ENCODE peak calls at places on chromosomes 2 and 18, in four cellular contexts. I is GM12878, C is HepG2, W is K562. M is an unnamed sample.
A peak's percentile ranks its signal among the peaks of the same experiment; 100 is the strongest.

GRCh38 chr2:126836761-126837679 is 61.7 kb upstream of the TEX51 start:
- DNase-seq in I (no peak), C (no peak), W (no peak), M (no peak)

GRCh38 chr2:12556762-12557161 is 160.0 kb upstream of the TRIB2 start:
- DNase-seq in I (no peak), C (no peak), W (no peak), M (no peak)

GRCh38 chr2:171407030-171407707 is 26.6 kb downstream of the METTL8 start:
- DNase-seq in I (peak; percentile 71), C (no peak), W (no peak), M (no peak)

GRCh38 chr2:12895017-12895416 is 178.3 kb downstream of the TRIB2 start:
- DNase-seq in I (no peak), C (no peak), W (no peak), M (no peak)

GRCh38 chr2:197806317-197806633 is 1.9 kb downstream of the PLCL1 start:
- DNase-seq in I (no peak), C (no peak), W (no peak), M (no peak)

GRCh38 chr2:64695656-64696310 is 42.1 kb upstream of the SERTAD2 start:
- DNase-seq in I (no peak), C (no peak), W (no peak), M (no peak)

GRCh38 chr2:217011576-217011975 is 151.7 kb upstream of the TNP1 start:
- DNase-seq in I (no peak), C (no peak), W (no peak), M (no peak)

GRCh38 chr2:111975053-111975552 is 76.7 kb downstream of the MERTK start:
- DNase-seq in I (no peak), C (peak; percentile 75), W (no peak), M (no peak)

GRCh38 chr2:172299741-172300140 is 127.6 kb upstream of the ITGA6 start:
- DNase-seq in I (no peak), C (no peak), W (no peak), M (no peak)

GRCh38 chr18:58911766-58912165 is 47.1 kb downstream of the ZNF532 start:
- DNase-seq in I (no peak), C (no peak), W (no peak), M (no peak)

GRCh38 chr2:144666032-144666431 is 146.1 kb upstream of the ZEB2 start:
- DNase-seq in I (no peak), C (no peak), W (no peak), M (no peak)

GRCh38 chr2:54641988-54642387 is 81.5 kb upstream of the EML6 start:
- DNase-seq in I (no peak), C (no peak), W (no peak), M (no peak)

GRCh38 chr2:96082211-96083063 is 33.9 kb downstream of the ADRA2B start:
- DNase-seq in I (no peak), C (no peak), W (no peak), M (no peak)

GRCh38 chr2:69386376-69386775 is 651 bp downstream of the GFPT1 start:
- DNase-seq in I (no peak), C (peak; percentile 24), W (no peak), M (peak; percentile 26)

GRCh38 chr2:162058973-162059668 is 14.9 kb downstream of the DPP4 start:
- DNase-seq in I (peak; percentile 84), C (no peak), W (no peak), M (no peak)

GRCh38 chr2:238267884-238268680 is 20.3 kb downstream of the PER2 start:
- DNase-seq in I (no peak), C (no peak), W (no peak), M (no peak)

GRCh38 chr2:105778344-105778607 is 33.6 kb downstream of the NCK2 start:
- DNase-seq in I (no peak), C (no peak), W (no peak), M (no peak)

GRCh38 chr2:105776560-105776928 is 31.8 kb downstream of the NCK2 start:
- DNase-seq in I (no peak), C (no peak), W (no peak), M (no peak)

GRCh38 chr2:105777506-105778343 is 33.0 kb downstream of the NCK2 start:
- DNase-seq in I (no peak), C (no peak), W (no peak), M (no peak)

GRCh38 chr2:105775809-105776559 is 31.3 kb downstream of the NCK2 start:
- DNase-seq in I (no peak), C (no peak), W (no peak), M (peak; percentile 44)

GRCh38 chr2:105777071-105777482 is 32.4 kb downstream of the NCK2 start:
- DNase-seq in I (no peak), C (no peak), W (no peak), M (no peak)
- H4K20me1 ChIP-seq in I (peaks cover 2% of the 10 kb centered on the region), C (no peaks in the 10 kb centered on the region), W (peaks cover 12% of the 10 kb centered on the region), M (peaks cover 73% of the 10 kb centered on the region)

DNA sequence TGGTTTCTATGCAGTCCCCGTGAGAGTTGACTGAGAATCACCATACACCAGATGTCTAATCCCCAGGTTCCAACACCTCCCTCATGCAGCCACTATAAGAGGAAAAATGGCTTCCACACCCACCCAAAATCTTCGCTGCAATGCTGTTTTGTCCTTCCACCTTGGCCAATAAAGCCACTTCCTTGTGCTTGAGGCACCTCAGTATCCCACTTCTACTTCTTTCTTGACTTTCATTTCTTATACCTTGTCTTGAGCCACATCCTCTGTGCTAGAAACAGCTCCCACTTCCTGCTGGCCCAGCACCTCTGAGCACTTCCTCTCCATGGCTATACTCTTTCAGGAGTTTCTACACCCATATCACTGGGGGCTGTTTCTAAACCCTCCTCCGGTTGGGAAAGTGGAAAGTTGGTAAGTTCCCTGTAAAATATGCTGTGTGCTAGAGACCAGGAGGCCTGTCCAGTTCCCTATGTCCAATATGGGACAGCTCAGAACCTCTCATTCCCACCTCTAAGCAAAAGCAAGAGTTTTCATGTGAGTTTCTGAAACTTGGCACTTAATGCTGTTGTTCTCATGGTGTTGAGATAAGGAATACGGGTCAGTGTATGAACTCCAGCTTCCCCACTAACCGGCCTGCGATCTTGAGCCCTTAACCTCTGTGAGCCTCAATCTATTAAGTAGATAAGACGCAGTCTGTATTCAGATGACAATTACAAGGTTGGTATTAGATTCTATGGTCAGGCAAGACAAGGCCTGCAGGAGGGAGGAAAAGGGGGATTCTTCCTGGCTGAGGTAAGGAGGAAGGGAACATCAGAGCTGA is 209.1 kb upstream of the ID2 start:
- DNase-seq in I (no peak), C (no peak), W (no peak), M (no peak)
- TF ChIP-seq FOXM1 in I (no peak), C (no peak), W (no peak), M (no peak)

DNA sequence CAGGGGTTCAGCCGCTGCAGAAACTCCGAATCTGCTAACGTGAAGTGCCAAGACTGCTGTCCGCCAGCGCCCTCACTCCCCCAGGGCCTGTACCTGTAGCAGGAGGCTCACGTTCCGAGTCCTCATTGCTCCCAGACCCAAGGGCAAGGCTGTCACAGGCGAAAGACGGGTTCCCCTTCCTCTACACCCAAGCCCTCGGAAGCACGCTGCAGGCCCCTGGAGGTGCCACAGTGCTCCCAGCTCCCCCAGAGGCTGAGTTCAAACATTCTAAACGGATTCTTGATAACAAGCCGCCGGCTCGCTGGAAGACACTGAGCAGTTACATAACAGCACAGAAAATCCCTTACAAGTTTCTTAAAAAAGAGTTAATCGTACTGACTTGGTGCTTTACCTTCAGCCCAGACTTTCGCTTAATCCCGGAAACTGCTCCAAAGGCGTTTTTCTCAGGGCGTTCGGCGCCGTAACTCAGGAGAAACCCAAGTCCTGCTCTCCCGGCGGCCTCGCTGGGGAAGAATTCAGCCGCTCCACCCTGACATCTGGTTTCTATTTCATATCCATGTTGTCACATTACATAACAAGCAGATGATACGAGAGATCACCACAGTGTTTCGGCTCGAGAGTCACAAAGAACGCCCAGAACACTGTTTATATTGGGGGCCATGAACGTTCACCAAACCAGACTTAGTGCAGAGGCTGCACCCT is 92.0 kb downstream of the HDAC4 start:
- DNase-seq in I (no peak), C (no peak), W (no peak), M (peak; percentile 83)
- H4K20me1 ChIP-seq in I (no peaks in the 10 kb centered on the region), C (peaks cover 44% of the 10 kb centered on the region), W (no peaks in the 10 kb centered on the region), M (no peaks in the 10 kb centered on the region)

DNA sequence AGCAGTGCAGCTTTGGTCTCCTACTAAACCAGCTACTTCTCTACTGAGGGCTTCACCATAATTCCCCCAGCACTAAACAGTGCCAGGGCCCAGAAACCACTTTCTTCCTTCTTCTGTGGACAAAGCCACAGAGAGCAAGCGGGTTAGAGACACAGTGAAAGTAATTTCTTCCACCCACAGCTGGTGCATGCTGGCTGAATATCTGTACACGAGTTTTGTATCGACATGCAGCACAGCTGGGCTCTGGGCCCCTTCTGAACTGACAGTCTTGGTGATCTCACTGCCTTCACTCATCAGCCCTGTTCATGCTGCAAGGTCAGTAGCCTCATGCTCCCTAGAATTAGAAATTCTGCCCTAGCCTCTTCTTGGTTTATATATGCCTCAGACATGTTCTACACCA is 74.0 kb upstream of the SULT1C3 start:
- DNase-seq in I (no peak), C (no peak), W (no peak), M (no peak)
- TF ChIP-seq FOXM1 in I (no peak), C (no peak), W (no peak), M (no peak)

GRCh38 chr2:204127238-204127637 is 190.7 kb downstream of the ICOS start:
- DNase-seq in I (no peak), C (no peak), W (no peak), M (no peak)
- H4K20me1 ChIP-seq in I (no peaks in the 10 kb centered on the region), C (no peaks in the 10 kb centered on the region), W (no peaks in the 10 kb centered on the region), M (peaks cover 3% of the 10 kb centered on the region)

GRCh38 chr2:105454801-105455485 is 56.1 kb upstream of the FHL2 start:
- DNase-seq in I (peak; percentile 1), C (peak; percentile 55), W (peak; percentile 37), M (no peak)
- TF ChIP-seq FOXM1 in I (no peak), C (no peak), W (no peak), M (no peak)

GRCh38 chr2:202643012-202643858 is 8.5 kb downstream of the FAM117B start:
- DNase-seq in I (no peak), C (no peak), W (no peak), M (no peak)

GRCh38 chr2:202642567-202642966 is 7.8 kb downstream of the FAM117B start:
- DNase-seq in I (no peak), C (no peak), W (no peak), M (no peak)

GRCh38 chr2:202638710-202639109 is 3.9 kb downstream of the FAM117B start:
- DNase-seq in I (no peak), C (no peak), W (no peak), M (no peak)

GRCh38 chr2:202635441-202636296 is 900 bp downstream of the FAM117B start:
- DNase-seq in I (peak; percentile 64), C (peak; percentile 89), W (peak; percentile 93), M (peak; percentile 97)

DNA sequence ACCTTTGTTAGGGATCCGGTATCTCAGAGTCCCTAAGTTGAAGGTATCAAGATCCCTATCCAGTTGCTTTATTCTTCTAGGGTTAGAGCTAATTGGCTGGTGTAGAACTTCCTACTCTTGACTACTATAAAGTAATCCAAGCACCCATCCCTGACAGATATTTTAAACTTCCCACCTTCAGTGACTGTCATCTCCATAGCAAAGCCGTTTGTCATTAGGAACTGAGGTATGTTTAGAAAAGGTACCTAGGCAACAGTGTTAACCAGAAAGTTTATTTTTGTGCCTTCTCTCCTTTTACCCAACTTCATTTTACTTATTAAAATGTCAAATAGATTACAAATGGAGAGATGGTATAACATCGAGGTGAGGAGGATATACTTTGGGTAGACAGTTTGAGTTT is 4.5 kb downstream of the FAM117B start:
- DNase-seq in I (no peak), C (no peak), W (no peak), M (no peak)
- H4K20me1 ChIP-seq in I (no peaks in the 10 kb centered on the region), C (peaks cover 55% of the 10 kb centered on the region), W (no peaks in the 10 kb centered on the region), M (no peaks in the 10 kb centered on the region)